ENCODE peak calls at places on chromosomes 2 and 18, in four cellular contexts. K, Z, I and F are unnamed samples.

GRCh38 chr2:26942543-26943295 is 27.7 kb upstream of the MAPRE3 start:
- DNase-seq in K (peak), I (peak), Z (peak), F (peak)

GRCh38 chr18:56532176-56532840 is 106.1 kb downstream of the TXNL1 start:
- DNase-seq in K (no peak), I (no peak), Z (no peak), F (no peak)

GRCh38 chr2:73239776-73240175 is 5.7 kb downstream of the CCT7 start:
- DNase-seq in I (no peak), K (no peak), Z (no peak), F (no peak)

GRCh38 chr2:3535794-3536681 is 16.7 kb upstream of the ADI1 start:
- DNase-seq in Z (peak), I (no peak), K (peak), F (no peak)

GRCh38 chr2:239048771-239049170 is 200.9 kb downstream of the TWIST2 start:
- DNase-seq in Z (no peak), K (no peak), I (no peak), F (no peak)

GRCh38 chr2:63665091-63665490 is 76.3 kb downstream of the MDH1 start:
- DNase-seq in Z (no peak), I (no peak), K (no peak), F (no peak)

GRCh38 chr2:195473802-195474201 is 183.2 kb upstream of the SLC39A10 start:
- DNase-seq in Z (no peak), I (no peak), K (no peak), F (no peak)

GRCh38 chr2:119426801-119427395 is 4.8 kb upstream of the TMEM37 start:
- DNase-seq in Z (no peak), K (peak), I (no peak), F (no peak)

GRCh38 chr18:29501952-29502351 is 1325.0 kb upstream of the CDH2 start:
- DNase-seq in I (no peak), Z (no peak), K (no peak), F (no peak)

GRCh38 chr2:3463914-3464313 is 55.4 kb downstream of the ADI1 start:
- DNase-seq in K (no peak), Z (no peak), I (peak), F (no peak)

GRCh38 chr18:63869374-63869773 is 18.1 kb upstream of the SERPINB2 start:
- DNase-seq in K (no peak), I (no peak), Z (no peak), F (no peak)

GRCh38 chr18:45962866-45963265 is 4.3 kb downstream of the EPG5 start:
- DNase-seq in I (no peak), Z (no peak), K (no peak), F (no peak)

GRCh38 chr2:174858745-174859144 is 94.5 kb upstream of the CHRNA1 start:
- DNase-seq in Z (no peak), I (no peak), K (no peak), F (no peak)

GRCh38 chr2:8515390-8515761 is 166.5 kb upstream of the ID2 start:
- DNase-seq in I (no peak), K (peak), Z (no peak), F (no peak)

GRCh38 chr2:182915369-182916326 is 49.2 kb upstream of the FRZB start:
- DNase-seq in K (no peak), I (no peak), Z (no peak), F (no peak)

GRCh38 chr2:40169430-40169829 is 282.5 kb downstream of the SLC8A1 start:
- DNase-seq in K (no peak), Z (no peak), I (peak), F (no peak)

GRCh38 chr2:31606511-31606910 is 25.8 kb upstream of the SRD5A2 start:
- DNase-seq in Z (no peak), K (no peak), I (no peak), F (no peak)

GRCh38 chr2:152566728-152567069 is 150.6 kb downstream of the PRPF40A start:
- DNase-seq in I (no peak), K (no peak), Z (no peak), F (no peak)

GRCh38 chr2:153163055-153163454 is 315.5 kb downstream of the RPRM start:
- DNase-seq in K (no peak), Z (peak), I (peak), F (no peak)

GRCh38 chr2:88429929-88430328 is 22.6 kb downstream of the FOXI3 start:
- DNase-seq in K (no peak), I (no peak), Z (no peak), F (no peak)

GRCh38 chr18:12053312-12053711 is 40.3 kb upstream of the ANKRD62 start:
- DNase-seq in K (no peak), Z (no peak), I (no peak), F (no peak)

GRCh38 chr2:102449370-102449974 is 23.6 kb upstream of the SLC9A4 start:
- DNase-seq in K (peak), I (peak), Z (peak), F (peak)

GRCh38 chr2:58006256-58006951 is 40.2 kb upstream of the VRK2 start:
- DNase-seq in Z (no peak), K (no peak), I (no peak), F (no peak)

GRCh38 chr2:234495076-234495800 is 1.6 kb downstream of the ARL4C start:
- DNase-seq in I (no peak), Z (peak), K (no peak), F (peak)
- TF ChIP-seq CTCF in I (no peak), Z (no peak), K (no peak), F (no peak)

GRCh38 chr2:70498528-70498927 is 55.1 kb downstream of the TGFA start:
- DNase-seq in I (no peak), Z (no peak), K (no peak), F (no peak)

GRCh38 chr2:70498054-70498453 is 55.6 kb downstream of the TGFA start:
- DNase-seq in I (no peak), Z (no peak), K (no peak), F (no peak)

GRCh38 chr2:70496819-70497218 is 56.8 kb downstream of the TGFA start:
- DNase-seq in Z (no peak), K (no peak), I (no peak), F (no peak)

GRCh38 chr2:70499253-70499652 is 54.4 kb downstream of the TGFA start:
- DNase-seq in K (no peak), Z (no peak), I (no peak), F (no peak)

GRCh38 chr2:70494283-70494886 is 59.2 kb downstream of the TGFA start:
- DNase-seq in K (no peak), Z (no peak), I (no peak), F (no peak)
- TF ChIP-seq CTCF in K (no peak), Z (no peak), I (no peak), F (no peak)

GRCh38 chr2:172200495-172201085 is 97.9 kb upstream of the DLX2 start:
- DNase-seq in Z (peak), K (no peak), I (peak), F (no peak)
- TF ChIP-seq CTCF in Z (peak), K (peak), I (peak), F (peak)

DNA sequence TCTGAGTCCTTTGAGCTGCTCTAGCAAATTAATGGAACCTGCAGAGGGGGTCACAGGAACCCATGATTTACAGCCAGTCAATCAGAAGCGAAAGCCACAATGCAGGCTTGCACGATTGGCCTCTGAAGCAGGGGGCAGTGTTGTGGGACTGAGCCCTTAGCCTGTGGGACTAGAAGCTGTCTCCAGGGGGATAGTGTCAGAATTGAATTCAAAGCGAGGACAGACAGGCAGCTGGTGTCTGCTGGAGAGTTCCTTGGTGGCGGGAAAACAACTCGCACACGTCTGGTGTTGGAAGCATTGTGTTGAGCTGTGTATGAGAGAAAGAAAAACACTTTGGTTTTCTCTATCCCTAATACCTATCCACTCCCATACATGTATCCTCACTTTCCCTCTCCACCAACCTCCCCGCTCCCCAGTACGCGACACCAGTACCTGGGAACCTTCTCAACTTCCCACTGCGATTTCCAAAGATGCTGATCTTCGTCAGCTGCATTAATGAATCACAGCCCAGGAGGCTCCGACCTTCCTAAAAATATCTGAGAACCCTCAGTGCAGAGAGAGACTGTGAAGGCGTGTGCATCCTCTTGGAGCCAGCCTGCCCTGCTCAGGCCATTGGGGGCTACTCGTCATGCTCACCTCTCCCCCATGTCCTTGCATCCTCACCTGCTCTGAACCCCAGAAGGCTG is 88.2 kb downstream of the HS1BP3 start:
- DNase-seq in Z (no peak), K (no peak), I (peak), F (peak)
- TF ChIP-seq CTCF in Z (no peak), K (no peak), I (peak), F (peak)

DNA sequence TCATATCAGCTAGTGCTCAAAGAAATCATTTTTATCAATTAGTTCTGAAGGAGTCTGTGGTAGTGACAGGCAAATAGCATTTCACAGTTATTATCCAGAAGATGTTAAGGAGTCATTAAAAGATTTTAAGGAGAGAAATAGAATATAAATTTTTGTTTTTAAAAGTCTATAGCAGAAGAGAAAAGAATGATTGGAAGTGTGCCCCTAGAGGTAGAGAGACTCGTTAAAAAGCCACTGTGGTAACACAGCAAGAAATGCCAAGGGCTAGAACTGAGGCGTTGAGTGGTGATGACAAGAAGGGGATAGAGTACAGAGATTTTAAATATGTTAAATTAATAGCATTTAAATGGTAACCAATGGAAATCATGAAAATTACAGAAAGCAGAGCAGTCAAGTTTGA is 78.3 kb downstream of the VWC2L start:
- DNase-seq in K (no peak), Z (no peak), I (no peak), F (no peak)
- TF ChIP-seq CTCF in K (no peak), Z (no peak), I (peak), F (peak)

GRCh38 chr2:54723300-54724149 is at the start of gene EML6:
- DNase-seq in I (peak), Z (peak), K (peak), F (peak)
- TF ChIP-seq CTCF in I (no peak), Z (no peak), K (no peak), F (no peak)

DNA sequence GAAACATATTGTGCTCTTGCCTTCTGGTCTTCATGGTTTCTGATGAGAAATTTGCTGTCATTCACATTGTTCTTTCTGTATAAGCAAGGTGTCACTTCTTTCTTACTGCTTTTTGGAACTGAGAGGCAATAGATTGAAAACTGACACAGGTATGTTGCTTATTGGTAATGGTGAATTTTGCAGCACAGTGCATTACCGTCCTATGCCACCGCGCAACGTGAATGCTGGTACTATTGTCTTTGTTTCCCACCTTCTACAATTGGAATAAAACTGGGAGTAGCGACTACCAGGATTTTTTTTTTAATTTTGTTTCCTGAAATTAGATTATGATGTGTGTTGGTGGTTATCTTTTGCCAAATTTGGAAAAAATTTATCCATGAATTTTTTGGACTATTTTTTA is 11.4 kb downstream of the XIRP2 start:
- DNase-seq in K (no peak), I (no peak), Z (no peak), F (no peak)
- TF ChIP-seq CTCF in K (no peak), I (no peak), Z (no peak), F (no peak)

DNA sequence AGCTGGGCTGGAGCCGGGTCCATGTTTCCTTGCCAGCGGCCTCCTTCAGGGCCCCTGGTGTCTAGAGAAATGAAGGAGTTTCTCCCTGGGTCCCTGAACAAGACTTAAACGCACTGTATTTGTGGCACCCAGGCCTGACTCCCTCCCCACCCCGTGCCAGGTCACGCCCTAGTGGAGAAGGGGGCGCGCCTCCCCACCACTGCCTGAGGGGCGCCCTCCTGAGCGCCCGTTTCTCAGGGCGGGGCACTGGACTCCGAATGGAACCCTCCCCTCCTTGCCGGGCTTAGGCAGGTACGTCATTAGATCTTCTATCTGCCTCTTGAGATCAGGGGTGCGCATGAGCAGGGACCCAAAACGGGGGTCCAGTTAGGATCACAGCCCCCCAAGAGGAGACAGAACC is 16.3 kb downstream of the ODC1 start:
- DNase-seq in I (no peak), Z (no peak), K (no peak), F (no peak)
- TF ChIP-seq CTCF in I (no peak), Z (no peak), K (no peak), F (no peak)